ENCODE peak calls at places on chromosomes 13 and 19, in ten cellular contexts. B is colonic mucosa; Y is left lung; F is left ventricle myocardium inferior; A is iPS DF 6.9; J is transverse colon; U is foreskin keratinocyte; C is CD4-positive, CD25-positive, alpha-beta regulatory T cell; M is A673; L is SJSA1. W is an unnamed sample.

GRCh38 chr19:14580623-14581237 is 2.2 kb upstream of the CLEC17A start:
- DNase-seq in B (no peak), Y (peak; percentile 8), F (no peak), A (no peak), J (no peak), U (no peak), C (no peak), M (no peak), L (no peak), W (no peak)

GRCh38 chr13:73428137-73428536 is 369.3 kb downstream of the KLF5 start:
- DNase-seq in B (no peak), Y (no peak), F (no peak), A (no peak), J (no peak), U (peak; percentile 89), C (no peak), M (peak; percentile 35), L (no peak), W (no peak)

GRCh38 chr19:39254539-39255345 is 6.1 kb upstream of the IFNL4 start:
- DNase-seq in B (peak; percentile 30), Y (no peak), F (no peak), A (no peak), J (no peak), U (no peak), C (no peak), M (no peak), L (no peak), W (no peak)

GRCh38 chr19:58586131-58586765 is 13.1 kb upstream of the MZF1 start:
- DNase-seq in B (no peak), Y (peak; percentile 43), F (no peak), A (no peak), J (no peak), U (no peak), C (no peak), M (no peak), L (peak; percentile 26), W (no peak)

GRCh38 chr13:23918208-23918607 is 20.9 kb upstream of the C1QTNF9B start:
- DNase-seq in B (no peak), Y (no peak), F (no peak), A (no peak), J (no peak), U (no peak), C (no peak), M (no peak), L (no peak), W (no peak)

GRCh38 chr13:75704194-75704941 is 68.2 kb downstream of the LMO7 start:
- DNase-seq in B (no peak), Y (no peak), F (no peak), A (no peak), J (no peak), U (no peak), C (no peak), M (no peak), L (no peak), W (no peak)

GRCh38 chr19:4695224-4695731 is 25.1 kb upstream of the MYDGF start:
- DNase-seq in B (no peak), Y (no peak), F (peak; percentile 45), A (no peak), J (no peak), U (no peak), C (no peak), M (no peak), L (no peak), W (no peak)

GRCh38 chr13:20580257-20580656 is 13.3 kb downstream of the IFT88 start:
- DNase-seq in B (no peak), Y (no peak), F (no peak), A (no peak), J (no peak), U (no peak), C (no peak), M (no peak), L (no peak), W (no peak)

GRCh38 chr13:74145249-74145970 is 11.2 kb upstream of the KLF12 start:
- DNase-seq in B (no peak), Y (no peak), F (no peak), A (no peak), J (no peak), U (no peak), C (no peak), M (no peak), L (no peak), W (no peak)

GRCh38 chr13:31629085-31629785 is 110.1 kb upstream of the RXFP2 start:
- DNase-seq in B (no peak), Y (no peak), F (no peak), A (no peak), J (no peak), U (no peak), C (no peak), M (no peak), L (no peak), W (no peak)

GRCh38 chr13:111115051-111115840 is at the start of gene ARHGEF7:
- DNase-seq in B (no peak), Y (no peak), F (no peak), A (no peak), J (no peak), U (no peak), C (no peak), M (no peak), L (peak; percentile 83), W (peak; percentile 79)

GRCh38 chr19:52535831-52536800 is 8.6 kb downstream of the ZNF808 start:
- DNase-seq in B (peak; percentile 72), Y (peak; percentile 99), F (peak; percentile 94), A (no peak), J (peak; percentile 82), U (peak; percentile 60), C (peak; percentile 92), M (peak; percentile 91), L (no peak), W (peak; percentile 96)

GRCh38 chr13:80717834-80718233 is 376.9 kb upstream of the SPRY2 start:
- DNase-seq in B (no peak), Y (no peak), F (no peak), A (no peak), J (no peak), U (no peak), C (no peak), M (no peak), L (no peak), W (no peak)

GRCh38 chr13:77176350-77176749 is 149.4 kb upstream of the FBXL3 start:
- DNase-seq in B (no peak), Y (no peak), F (no peak), A (no peak), J (no peak), U (peak; percentile 77), C (no peak), M (no peak), L (no peak), W (no peak)

GRCh38 chr13:80473695-80474094 is 132.8 kb upstream of the SPRY2 start:
- DNase-seq in B (no peak), Y (no peak), F (no peak), A (no peak), J (no peak), U (peak; percentile 44), C (no peak), M (no peak), L (no peak), W (no peak)

GRCh38 chr19:44875666-44876418 is 15.2 kb upstream of the TOMM40 start:
- DNase-seq in B (peak; percentile 62), Y (no peak), F (no peak), A (no peak), J (peak; percentile 64), U (peak; percentile 36), C (no peak), M (no peak), L (peak; percentile 91), W (no peak)

GRCh38 chr19:33794578-33795369 is 1.9 kb upstream of the KCTD15 start:
- DNase-seq in B (no peak), Y (no peak), F (peak; percentile 40), A (no peak), J (no peak), U (no peak), C (no peak), M (no peak), L (no peak), W (peak; percentile 59)

GRCh38 chr13:98761126-98761978 is 8.9 kb upstream of the SLC15A1 start:
- DNase-seq in B (no peak), Y (no peak), F (no peak), A (no peak), J (no peak), U (peak; percentile 37), C (peak; percentile 37), M (no peak), L (no peak), W (no peak)

GRCh38 chr13:51556740-51557139 is 27.5 kb upstream of the WDFY2 start:
- DNase-seq in B (no peak), Y (no peak), F (peak; percentile 27), A (no peak), J (no peak), U (peak; percentile 93), C (no peak), M (no peak), L (no peak), W (no peak)
- H3K4me1 ChIP-seq in B (no peaks in the 10 kb centered on the region), Y (peaks cover 24% of the 10 kb centered on the region), F (peaks cover 13% of the 10 kb centered on the region), A (no peaks in the 10 kb centered on the region), J (no peaks in the 10 kb centered on the region), U (peaks cover 36% of the 10 kb centered on the region), C (no peaks in the 10 kb centered on the region), M (peaks cover 19% of the 10 kb centered on the region), L (peaks cover 29% of the 10 kb centered on the region), W (no peaks in the 10 kb centered on the region)

GRCh38 chr19:3163943-3164342 is 14.6 kb upstream of the S1PR4 start:
- DNase-seq in B (no peak), Y (no peak), F (no peak), A (no peak), J (no peak), U (no peak), C (no peak), M (no peak), L (no peak), W (no peak)
- H3K4me1 ChIP-seq in B (no peaks in the 10 kb centered on the region), Y (peaks cover 75% of the 10 kb centered on the region), F (peaks cover 5% of the 10 kb centered on the region), A (no peaks in the 10 kb centered on the region), J (peaks cover 6% of the 10 kb centered on the region), U (peaks cover 9% of the 10 kb centered on the region), C (peaks cover 15% of the 10 kb centered on the region), M (no peaks in the 10 kb centered on the region), L (peaks cover 12% of the 10 kb centered on the region), W (no peaks in the 10 kb centered on the region)

GRCh38 chr13:40986328-40986856 is 32.7 kb downstream of the ELF1 start:
- DNase-seq in B (no peak), Y (no peak), F (no peak), A (no peak), J (no peak), U (no peak), C (no peak), M (peak; percentile 32), L (no peak), W (no peak)
- H3K4me1 ChIP-seq in B (peaks cover 16% of the 10 kb centered on the region), Y (peaks cover 79% of the 10 kb centered on the region), F (peaks cover 80% of the 10 kb centered on the region), A (no peaks in the 10 kb centered on the region), J (peaks cover 82% of the 10 kb centered on the region), U (peaks cover 32% of the 10 kb centered on the region), C (peaks cover 68% of the 10 kb centered on the region), M (peaks cover 40% of the 10 kb centered on the region), L (peaks cover 11% of the 10 kb centered on the region), W (no peaks in the 10 kb centered on the region)

GRCh38 chr13:113912596-113912995 is 48.7 kb upstream of the GAS6 start:
- DNase-seq in B (no peak), Y (no peak), F (no peak), A (no peak), J (no peak), U (no peak), C (no peak), M (no peak), L (no peak), W (no peak)
- H3K4me1 ChIP-seq in B (no peaks in the 10 kb centered on the region), Y (peaks cover 2% of the 10 kb centered on the region), F (no peaks in the 10 kb centered on the region), A (no peaks in the 10 kb centered on the region), J (peaks cover 13% of the 10 kb centered on the region), U (peaks cover under 1% of the 10 kb centered on the region), C (no peaks in the 10 kb centered on the region), M (no peaks in the 10 kb centered on the region), L (peaks cover 29% of the 10 kb centered on the region), W (no peaks in the 10 kb centered on the region)